ENCODE peak calls at places on chromosomes 6 and 20, in four cellular contexts. G is IMR-90, J is Kasumi-1, X is BJ. K is an unnamed sample.

GRCh38 chr20:59485576-59486250 is 118.6 kb upstream of the PHACTR3 start:
- DNase-seq in J (no peak), X (no peak), G (no peak), K (no peak)

GRCh38 chr20:57425150-57426013 is 34.2 kb downstream of the RBM38 start:
- DNase-seq in J (peak; percentile 81), X (no peak), G (peak; percentile 8), K (no peak)

GRCh38 chr20:44089987-44090674 is 96.9 kb downstream of the JPH2 start:
- DNase-seq in G (peak; percentile 69), J (no peak), X (no peak), K (peak; percentile 61)

GRCh38 chr6:11194399-11195274 is 37.8 kb downstream of the NEDD9 start:
- DNase-seq in X (no peak), J (no peak), G (peak; percentile 59), K (peak; percentile 60)

GRCh38 chr6:48075181-48075580 is 35.8 kb downstream of the PTCHD4 start:
- DNase-seq in J (no peak), G (no peak), X (no peak), K (no peak)

GRCh38 chr6:35727206-35727934 is 9.5 kb upstream of the ARMC12 start:
- DNase-seq in J (peak; percentile 20), X (no peak), G (peak; percentile 60), K (peak; percentile 98)

GRCh38 chr6:12024715-12025434 is 12.8 kb downstream of the HIVEP1 start:
- DNase-seq in X (no peak), J (no peak), G (peak; percentile 95), K (no peak)

GRCh38 chr6:14797875-14798593 is 447.8 kb upstream of the JARID2 start:
- DNase-seq in G (no peak), X (no peak), J (no peak), K (no peak)

GRCh38 chr6:45132683-45133294 is 195.3 kb upstream of the RUNX2 start:
- DNase-seq in X (no peak), G (no peak), J (no peak), K (no peak)

GRCh38 chr6:138944412-138944811 is 43.6 kb downstream of the REPS1 start:
- DNase-seq in J (no peak), G (peak; percentile 83), X (no peak), K (peak; percentile 38)

GRCh38 chr6:138499303-138499991 is at the start of gene NHSL1:
- DNase-seq in J (peak; percentile 89), X (no peak), G (peak; percentile 26), K (peak; percentile 4)

GRCh38 chr6:105388392-105388791 is 14.5 kb downstream of the PREP start:
- DNase-seq in X (no peak), G (no peak), J (no peak), K (no peak)

GRCh38 chr20:46767127-46767761 is 57.8 kb downstream of the SLC2A10 start:
- DNase-seq in G (peak; percentile 36), X (no peak), J (peak; percentile 11), K (peak; percentile 7)

GRCh38 chr6:109695468-109695867 is 4.4 kb downstream of the FIG4 start:
- DNase-seq in X (no peak), G (no peak), J (no peak), K (no peak)

GRCh38 chr20:41173791-41174341 is 36.5 kb downstream of the PLCG1 start:
- DNase-seq in G (no peak), X (no peak), J (no peak), K (no peak)

GRCh38 chr6:39898625-39899024 is 35.6 kb downstream of the MOCS1 start:
- DNase-seq in G (no peak), J (no peak), X (no peak), K (no peak)

GRCh38 chr20:43914697-43915208 is at the start of gene TOX2:
- DNase-seq in J (no peak), X (no peak), G (no peak), K (peak; percentile 55)

GRCh38 chr6:32190054-32190945 is at the start of gene PBX2:
- DNase-seq in X (peak; percentile 38), G (peak; percentile 89), J (peak; percentile 95), K (peak; percentile 94)

GRCh38 chr20:32536861-32537656 is 48.1 kb downstream of the NOL4L start:
- DNase-seq in G (no peak), X (no peak), J (no peak), K (no peak)

GRCh38 chr20:36317675-36318074 is 11.5 kb downstream of the DLGAP4 start:
- DNase-seq in J (no peak), G (no peak), X (no peak), K (no peak)

GRCh38 chr6:56808871-56809359 is 146.0 kb upstream of the BEND6 start:
- DNase-seq in X (no peak), G (peak; percentile 73), J (no peak), K (no peak)

GRCh38 chr6:148440877-148441453 is 98.3 kb downstream of the SASH1 start:
- DNase-seq in G (peak; percentile 85), X (no peak), J (no peak), K (peak; percentile 99)

GRCh38 chr20:44722990-44723389 is 7.8 kb downstream of the CCN5 start:
- DNase-seq in G (no peak), X (no peak), J (no peak), K (no peak)

GRCh38 chr6:90508753-90509152 is 78.1 kb downstream of the MAP3K7 start:
- DNase-seq in G (no peak), X (no peak), J (no peak), K (no peak)

GRCh38 chr20:8880085-8880853 is 188.6 kb upstream of the PLCB4 start:
- DNase-seq in G (no peak), X (no peak), J (no peak), K (no peak)

GRCh38 chr20:24862606-24863005 is 86.5 kb upstream of the CST7 start:
- DNase-seq in X (no peak), J (no peak), G (no peak), K (no peak)

GRCh38 chr6:89597988-89598387 is 40.6 kb downstream of the LYRM2 start:
- DNase-seq in G (no peak), J (peak; percentile 46), X (no peak), K (peak; percentile 7)

GRCh38 chr6:26331809-26332226 is 33.2 kb upstream of the BTN3A2 start:
- DNase-seq in G (no peak), X (no peak), J (no peak), K (no peak)

K was measured in fibroblast of gingiva.